ENCODE peak calls at places on chromosome 10, in four cellular contexts. F is effector memory CD8-positive, alpha-beta T cell; M is AG04450; Q is fibroblast of mammary gland. X is an unnamed sample.
A peak's percentile ranks its signal among the peaks of the same experiment; 100 is the strongest.

GRCh38 chr10:44517635-44518034 is 132.7 kb upstream of the CXCL12 start:
- DNase-seq in M (no peak), F (no peak), Q (no peak), X (no peak)

GRCh38 chr10:122459586-122460273 is 1.6 kb upstream of the HTRA1 start:
- DNase-seq in F (no peak), Q (peak; percentile 79), M (no peak), X (no peak)

GRCh38 chr10:712089-712488 is 22.6 kb upstream of the DIP2C start:
- DNase-seq in M (no peak), F (no peak), Q (no peak), X (no peak)

GRCh38 chr10:51986531-51986930 is 287.1 kb upstream of the CSTF2T start:
- DNase-seq in M (no peak), F (no peak), Q (no peak), X (no peak)

GRCh38 chr10:90924552-90924951 is 3.7 kb upstream of the ANKRD1 start:
- DNase-seq in M (no peak), Q (no peak), F (no peak), X (no peak)

GRCh38 chr10:1074748-1075358 is 18.7 kb downstream of the WDR37 start:
- DNase-seq in M (no peak), Q (no peak), F (no peak), X (no peak)

GRCh38 chr10:114491933-114492332 is 87.6 kb upstream of the AFAP1L2 start:
- DNase-seq in M (no peak), F (no peak), Q (peak; percentile 37), X (no peak)

GRCh38 chr10:42951486-42952251 is 125.2 kb upstream of the RET start:
- DNase-seq in M (no peak), Q (no peak), F (no peak), X (no peak)

GRCh38 chr10:5567477-5567876 is 42.7 kb downstream of the CALML3 start:
- DNase-seq in M (no peak), Q (no peak), F (no peak), X (no peak)

GRCh38 chr10:5948999-5949759 is 28.2 kb downstream of the IL15RA start:
- DNase-seq in Q (peak; percentile 72), M (peak; percentile 36), F (no peak), X (no peak)

GRCh38 chr10:5694573-5694972 is 9.9 kb downstream of the TASOR2 start:
- DNase-seq in F (no peak), Q (no peak), M (no peak), X (no peak)

GRCh38 chr10:70552585-70552984 is 50.0 kb downstream of the PRF1 start:
- DNase-seq in Q (no peak), M (peak; percentile 10), F (no peak), X (no peak)

GRCh38 chr10:100000109-100000502 is 9.6 kb downstream of the DNMBP start:
- DNase-seq in M (no peak), F (no peak), Q (no peak), X (no peak)

GRCh38 chr10:52442576-52442975 is 128.5 kb downstream of the DKK1 start:
- DNase-seq in F (no peak), Q (peak; percentile 80), M (no peak), X (no peak)

GRCh38 chr10:119761106-119761505 is 35.3 kb downstream of the INPP5F start:
- DNase-seq in Q (peak; percentile 80), F (no peak), M (peak; percentile 61), X (no peak)

GRCh38 chr10:5940807-5941218 is 36.5 kb downstream of the IL15RA start:
- DNase-seq in F (no peak), M (no peak), Q (peak; percentile 48), X (no peak)

GRCh38 chr10:110857265-110858158 is 14.2 kb upstream of the PDCD4 start:
- DNase-seq in M (peak; percentile 63), F (peak; percentile 17), Q (peak; percentile 74), X (no peak)

GRCh38 chr10:94308866-94309265 is 53.9 kb downstream of the NOC3L start:
- DNase-seq in Q (peak; percentile 49), F (no peak), M (no peak), X (no peak)

GRCh38 chr10:43076876-43077420 is at the start of gene RET:
- DNase-seq in F (no peak), Q (no peak), M (no peak), X (no peak)